ENCODE peak calls at places on chromosomes 3 and 15, in ten cellular contexts. One of them, this sample, is unnamed.

GRCh38 chr15:29669823-29670222 is 152.4 kb downstream of the TJP1 start:
- DNase-seq in spleen: no peak
- DNase-seq in neuronal stem cell: no peak
- DNase-seq in Calu3: no peak
- DNase-seq in activated naive CD4-positive, alpha-beta T cell treated with anti-CD3 and anti-CD28 coated beads, Interleukin-2, amount 10 ng/mL, durations not matched to agents 7 days and 5 days: no peak
- DNase-seq in kidney glomerular epithelial cell: peak
- DNase-seq in brain microvascular endothelial cell: peak
- DNase-seq in iris pigment epithelial cell: peak
- DNase-seq in choroid plexus epithelial cell: peak
- DNase-seq in T-helper 1 cell: no peak
- DNase-seq in this sample: no peak

GRCh38 chr3:86967062-86967461 is 23.9 kb downstream of the VGLL3 start:
- DNase-seq in neuronal stem cell: peak
- DNase-seq in iris pigment epithelial cell: no peak
- DNase-seq in activated naive CD4-positive, alpha-beta T cell treated with anti-CD3 and anti-CD28 coated beads, Interleukin-2, amount 10 ng/mL, durations not matched to agents 7 days and 5 days: no peak
- DNase-seq in choroid plexus epithelial cell: no peak
- DNase-seq in T-helper 1 cell: no peak
- DNase-seq in brain microvascular endothelial cell: no peak
- DNase-seq in spleen: no peak
- DNase-seq in kidney glomerular epithelial cell: no peak
- DNase-seq in Calu3: no peak
- DNase-seq in this sample: no peak

GRCh38 chr3:100899440-100900091 is 93.7 kb downstream of the ABI3BP start:
- DNase-seq in activated naive CD4-positive, alpha-beta T cell treated with anti-CD3 and anti-CD28 coated beads, Interleukin-2, amount 10 ng/mL, durations not matched to agents 7 days and 5 days: no peak
- DNase-seq in T-helper 1 cell: no peak
- DNase-seq in choroid plexus epithelial cell: no peak
- DNase-seq in iris pigment epithelial cell: peak
- DNase-seq in Calu3: no peak
- DNase-seq in neuronal stem cell: no peak
- DNase-seq in kidney glomerular epithelial cell: no peak
- DNase-seq in spleen: no peak
- DNase-seq in brain microvascular endothelial cell: no peak
- DNase-seq in this sample: no peak

GRCh38 chr3:88005066-88005465 is 53.7 kb downstream of the CGGBP1 start:
- DNase-seq in Calu3: no peak
- DNase-seq in neuronal stem cell: no peak
- DNase-seq in kidney glomerular epithelial cell: no peak
- DNase-seq in T-helper 1 cell: peak
- DNase-seq in brain microvascular endothelial cell: no peak
- DNase-seq in iris pigment epithelial cell: peak
- DNase-seq in choroid plexus epithelial cell: peak
- DNase-seq in activated naive CD4-positive, alpha-beta T cell treated with anti-CD3 and anti-CD28 coated beads, Interleukin-2, amount 10 ng/mL, durations not matched to agents 7 days and 5 days: no peak
- DNase-seq in spleen: no peak
- DNase-seq in this sample: peak

GRCh38 chr15:74906193-74906449 is 530 bp downstream of the FAM219B start:
- DNase-seq in T-helper 1 cell: peak
- DNase-seq in activated naive CD4-positive, alpha-beta T cell treated with anti-CD3 and anti-CD28 coated beads, Interleukin-2, amount 10 ng/mL, durations not matched to agents 7 days and 5 days: peak
- DNase-seq in kidney glomerular epithelial cell: no peak
- DNase-seq in brain microvascular endothelial cell: peak
- DNase-seq in choroid plexus epithelial cell: no peak
- DNase-seq in neuronal stem cell: no peak
- DNase-seq in spleen: no peak
- DNase-seq in Calu3: no peak
- DNase-seq in iris pigment epithelial cell: peak
- DNase-seq in this sample: no peak

GRCh38 chr15:34490421-34491193 is 53.0 kb upstream of the GOLGA8A start:
- DNase-seq in iris pigment epithelial cell: no peak
- DNase-seq in T-helper 1 cell: no peak
- DNase-seq in Calu3: no peak
- DNase-seq in activated naive CD4-positive, alpha-beta T cell treated with anti-CD3 and anti-CD28 coated beads, Interleukin-2, amount 10 ng/mL, durations not matched to agents 7 days and 5 days: no peak
- DNase-seq in spleen: peak
- DNase-seq in choroid plexus epithelial cell: no peak
- DNase-seq in neuronal stem cell: no peak
- DNase-seq in brain microvascular endothelial cell: no peak
- DNase-seq in kidney glomerular epithelial cell: no peak
- DNase-seq in this sample: no peak

GRCh38 chr15:72319360-72319984 is 485 bp downstream of the CELF6 start:
- DNase-seq in Calu3: peak
- DNase-seq in neuronal stem cell: peak
- DNase-seq in brain microvascular endothelial cell: peak
- DNase-seq in T-helper 1 cell: peak
- DNase-seq in activated naive CD4-positive, alpha-beta T cell treated with anti-CD3 and anti-CD28 coated beads, Interleukin-2, amount 10 ng/mL, durations not matched to agents 7 days and 5 days: peak
- DNase-seq in iris pigment epithelial cell: peak
- DNase-seq in choroid plexus epithelial cell: peak
- DNase-seq in spleen: peak
- DNase-seq in kidney glomerular epithelial cell: peak
- DNase-seq in this sample: peak

GRCh38 chr15:25437751-25438600 is 848 bp downstream of the UBE3A start:
- DNase-seq in choroid plexus epithelial cell: peak
- DNase-seq in kidney glomerular epithelial cell: no peak
- DNase-seq in brain microvascular endothelial cell: peak
- DNase-seq in Calu3: peak
- DNase-seq in spleen: peak
- DNase-seq in iris pigment epithelial cell: peak
- DNase-seq in neuronal stem cell: peak
- DNase-seq in activated naive CD4-positive, alpha-beta T cell treated with anti-CD3 and anti-CD28 coated beads, Interleukin-2, amount 10 ng/mL, durations not matched to agents 7 days and 5 days: peak
- DNase-seq in T-helper 1 cell: peak
- DNase-seq in this sample: peak

GRCh38 chr15:89575146-89575655 is at the start of gene TICRR:
- DNase-seq in Calu3: peak
- DNase-seq in activated naive CD4-positive, alpha-beta T cell treated with anti-CD3 and anti-CD28 coated beads, Interleukin-2, amount 10 ng/mL, durations not matched to agents 7 days and 5 days: peak
- DNase-seq in iris pigment epithelial cell: peak
- DNase-seq in kidney glomerular epithelial cell: peak
- DNase-seq in brain microvascular endothelial cell: peak
- DNase-seq in T-helper 1 cell: peak
- DNase-seq in spleen: peak
- DNase-seq in neuronal stem cell: peak
- DNase-seq in choroid plexus epithelial cell: peak
- DNase-seq in this sample: peak

This sample was measured in AG08396.